ENCODE peak calls at places on chromosomes 6 and 20, in five cellular contexts. G, E, H, T and R are unnamed samples.

GRCh38 chr6:41008011-41008410 is 31.0 kb downstream of the UNC5CL start:
- ATAC-seq in G (no peak), H (no peak), T (no peak), E (no peak), R (peak; percentile 38)

GRCh38 chr20:36092424-36093024 is 62.0 kb upstream of the EPB41L1 start:
- ATAC-seq in T (peak; percentile 59), H (no peak), E (peak; percentile 47), G (peak; percentile 40), R (peak; percentile 54)

GRCh38 chr20:14717124-14718004 is 380.0 kb upstream of the FLRT3 start:
- ATAC-seq in T (peak; percentile 71), H (no peak), G (no peak), E (no peak), R (no peak)

GRCh38 chr6:137765044-137765443 is 102.0 kb upstream of the TNFAIP3 start:
- ATAC-seq in T (no peak), G (no peak), H (no peak), E (no peak), R (no peak)

GRCh38 chr6:150878347-150879213 is 13.1 kb downstream of the MTHFD1L start:
- ATAC-seq in T (no peak), H (no peak), G (no peak), E (no peak), R (no peak)

GRCh38 chr6:159890802-159891201 is at the start of gene MAS1:
- ATAC-seq in H (no peak), G (no peak), E (no peak), T (no peak), R (no peak)

GRCh38 chr6:116040980-116041379 is 19.7 kb downstream of the FRK start:
- ATAC-seq in T (no peak), G (no peak), E (no peak), H (no peak), R (no peak)

GRCh38 chr6:9307187-9307586 is 871.8 kb upstream of the SLC35B3 start:
- ATAC-seq in E (no peak), G (no peak), H (no peak), T (no peak), R (no peak)

GRCh38 chr20:50911716-50912115 is 19.5 kb downstream of the ADNP start:
- ATAC-seq in H (peak; percentile 21), G (no peak), E (no peak), T (no peak), R (no peak)